ENCODE peak calls at places on chromosomes 4 and X, in five cellular contexts. D is H1, A is HepG2, H is GM12878, T is K562. M is an unnamed sample.
A peak's percentile ranks its signal among the peaks of the same experiment; 100 is the strongest.

GRCh38 chr4:169957785-169958184 is 68.4 kb downstream of the MFAP3L start:
- DNase-seq in A (no peak), T (no peak), D (no peak), H (no peak), M (no peak)

GRCh38 chr4:188372856-188373255 is 233.6 kb downstream of the TRIML1 start:
- DNase-seq in H (no peak), D (no peak), T (no peak), A (peak; percentile 25), M (peak; percentile 67)

GRCh38 chr4:128862608-128863313 is 53.3 kb downstream of the JADE1 start:
- DNase-seq in H (peak; percentile 63), A (no peak), D (no peak), T (no peak), M (no peak)

GRCh38 chr4:726235-726787 is 20.7 kb downstream of the PCGF3 start:
- DNase-seq in A (no peak), H (no peak), D (no peak), T (no peak), M (no peak)

GRCh38 chr4:87049508-87049907 is 114.7 kb downstream of the AFF1 start:
- DNase-seq in D (no peak), T (no peak), H (no peak), A (no peak), M (no peak)

GRCh38 chr4:110003401-110004187 is 90.9 kb downstream of the EGF start:
- DNase-seq in D (no peak), T (no peak), A (no peak), H (no peak), M (no peak)

GRCh38 chr4:168648929-168649328 is 152.1 kb downstream of the PALLD start:
- DNase-seq in D (no peak), T (no peak), H (no peak), A (no peak), M (no peak)

GRCh38 chr4:53644607-53645006 is 53.3 kb upstream of the LNX1 start:
- DNase-seq in T (no peak), D (no peak), A (no peak), H (no peak), M (no peak)

GRCh38 chr4:8321220-8321619 is 51.7 kb downstream of the HTRA3 start:
- DNase-seq in D (no peak), A (no peak), T (no peak), H (no peak), M (no peak)

GRCh38 chrX:150160656-150161055 is 202.5 kb upstream of the MAMLD1 start:
- DNase-seq in T (no peak), H (no peak), D (no peak), A (no peak), M (no peak)

GRCh38 chr4:19382993-19383392 is 868.7 kb upstream of the SLIT2 start:
- DNase-seq in T (no peak), D (no peak), H (no peak), A (no peak), M (no peak)

GRCh38 chrX:149121526-149121925 is 383.6 kb downstream of the IDS start:
- DNase-seq in D (no peak), A (no peak), H (no peak), T (no peak), M (no peak)

GRCh38 chr4:128468485-128468989 is 180.9 kb upstream of the PGRMC2 start:
- DNase-seq in D (no peak), A (no peak), T (no peak), H (no peak), M (no peak)

GRCh38 chr4:39889226-39889625 is 88.5 kb downstream of the PDS5A start:
- DNase-seq in D (no peak), H (no peak), A (no peak), T (no peak), M (no peak)

GRCh38 chr4:146033149-146033548 is 94.5 kb upstream of the ZNF827 start:
- DNase-seq in H (no peak), D (no peak), T (no peak), A (peak; percentile 6), M (no peak)

GRCh38 chrX:54358424-54359211 is 772 bp upstream of the WNK3 start:
- DNase-seq in H (no peak), A (no peak), T (no peak), D (peak; percentile 81), M (no peak)

GRCh38 chr4:28926156-28926555 is 1794.0 kb upstream of the PCDH7 start:
- DNase-seq in A (no peak), H (no peak), D (no peak), T (no peak), M (no peak)

GRCh38 chr4:115154826-115155225 is 41.4 kb upstream of the NDST4 start:
- DNase-seq in T (no peak), H (no peak), D (no peak), A (no peak), M (no peak)

GRCh38 chr4:52260507-52261302 is 209.6 kb downstream of the SPATA18 start:
- DNase-seq in A (no peak), H (no peak), D (no peak), T (no peak), M (no peak)

GRCh38 chr4:73740353-73740778 is at the start of gene CXCL8:
- DNase-seq in A (peak; percentile 53), D (no peak), T (peak; percentile 13), H (no peak), M (peak; percentile 76)

DNA sequence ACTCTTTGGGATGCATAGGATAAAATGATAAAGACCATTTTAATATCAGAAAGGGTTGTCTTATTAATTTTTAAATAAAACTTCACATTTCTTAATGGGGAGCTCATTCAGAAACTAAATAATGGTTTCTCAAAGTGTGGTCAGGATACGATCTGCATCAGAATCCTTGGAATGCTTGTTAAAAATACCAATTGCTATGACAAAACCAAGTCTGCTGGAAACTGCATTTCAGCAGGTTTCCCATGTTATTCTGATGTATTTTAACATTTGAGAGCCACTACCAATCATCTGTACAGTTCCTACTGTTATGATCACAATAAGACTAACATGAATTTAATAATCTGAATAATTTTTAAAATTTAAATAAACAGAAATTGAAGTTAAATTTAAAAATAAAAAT is 115.1 kb downstream of the SOWAHB start:
- DNase-seq in A (no peak), D (no peak), H (no peak), T (no peak), M (no peak)
- TF ChIP-seq CEBPB in A (no peak), D (no peak), H (no peak), T (no peak), M (no peak)

GRCh38 chr4:151864068-151864467 is 103.3 kb upstream of the GATB start:
- DNase-seq in D (no peak), H (no peak), T (no peak), A (no peak), M (no peak)
- TF ChIP-seq CTCF in D (peak; percentile 12), H (no peak), T (no peak), A (no peak), M (no peak)

GRCh38 chr4:153643406-153644016 is 40.6 kb upstream of the TLR2 start:
- DNase-seq in T (peak; percentile 57), H (peak; percentile 50), A (peak; percentile 66), D (no peak), M (peak; percentile 46)
- TF ChIP-seq YY1 in T (no peak), H (no peak), A (no peak), D (no peak), M (no peak)

DNA sequence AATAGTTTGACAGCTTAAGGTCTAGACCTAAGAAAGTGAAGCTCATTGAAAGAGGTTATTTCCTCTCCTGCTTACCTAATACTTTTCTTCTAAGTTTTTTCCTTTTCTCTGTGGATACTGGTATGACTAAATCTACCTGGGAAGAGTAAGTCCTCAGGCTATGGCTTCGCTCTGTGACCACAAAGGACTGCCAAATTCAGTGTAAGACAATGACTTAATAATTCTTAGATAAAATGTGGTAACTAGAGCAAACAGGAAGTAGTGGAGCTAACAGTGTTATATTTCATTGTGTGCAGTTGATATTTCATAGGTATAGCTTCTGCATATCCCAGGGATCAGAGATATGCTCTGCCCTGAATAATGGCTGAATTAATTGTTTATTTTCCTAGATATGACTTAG is 418.9 kb downstream of the CCSER1 start:
- DNase-seq in T (no peak), H (no peak), A (no peak), D (no peak), M (no peak)
- TF ChIP-seq CEBPB in T (no peak), H (no peak), A (no peak), D (no peak), M (no peak)

DNA sequence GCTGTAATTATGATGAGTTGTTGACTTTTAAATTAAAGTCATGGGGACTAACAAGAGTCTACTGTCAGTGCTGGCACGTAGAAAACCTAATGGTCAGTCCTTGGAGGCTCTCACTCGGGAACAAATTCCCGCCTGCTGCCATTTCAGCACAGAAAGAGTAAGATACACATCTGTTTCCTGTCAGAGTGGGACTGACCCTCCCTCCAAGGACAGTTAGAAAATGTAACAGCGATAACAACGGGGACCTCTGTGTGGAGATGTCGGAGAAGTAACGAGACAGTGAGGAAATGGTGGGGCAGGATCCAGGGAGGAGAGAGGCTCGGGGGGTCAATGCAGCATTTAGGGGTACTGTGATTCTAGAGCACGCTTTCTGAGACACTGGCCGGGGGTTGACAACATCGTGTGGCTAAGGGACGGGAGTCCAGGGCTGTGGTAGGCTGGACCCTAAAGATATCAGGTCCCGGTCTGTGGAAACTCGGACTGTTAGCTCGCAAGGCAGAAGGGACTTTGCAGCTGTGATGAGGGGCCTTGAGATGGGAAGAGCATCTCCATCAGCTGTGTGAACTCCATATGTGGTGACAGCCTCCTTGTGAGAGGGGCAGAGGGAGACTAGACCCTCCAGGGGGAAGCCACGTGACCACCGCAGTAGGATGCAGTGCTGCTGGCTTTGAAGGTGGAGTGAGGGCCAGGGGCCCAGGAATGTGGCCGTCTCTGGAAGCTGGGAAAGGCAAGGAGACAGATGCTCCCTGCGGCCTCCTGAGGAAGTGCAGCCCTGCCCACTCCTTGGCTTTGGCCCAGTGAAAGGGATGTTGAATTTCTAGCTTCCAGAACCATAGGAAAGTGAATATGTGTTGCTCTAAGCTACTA is 35.8 kb upstream of the SORCS2 start:
- DNase-seq in T (peak; percentile 50), H (no peak), D (peak; percentile 67), A (no peak), M (no peak)
- TF ChIP-seq CTCF in T (peak; percentile 49), H (peak; percentile 26), D (no peak), A (no peak), M (peak; percentile 65)

GRCh38 chr4:153113061-153113837 is 91.0 kb upstream of the TRIM2 start:
- DNase-seq in A (no peak), H (no peak), T (no peak), D (no peak), M (no peak)
- TF ChIP-seq YY1 in A (no peak), H (no peak), T (no peak), D (no peak), M (no peak)

DNA sequence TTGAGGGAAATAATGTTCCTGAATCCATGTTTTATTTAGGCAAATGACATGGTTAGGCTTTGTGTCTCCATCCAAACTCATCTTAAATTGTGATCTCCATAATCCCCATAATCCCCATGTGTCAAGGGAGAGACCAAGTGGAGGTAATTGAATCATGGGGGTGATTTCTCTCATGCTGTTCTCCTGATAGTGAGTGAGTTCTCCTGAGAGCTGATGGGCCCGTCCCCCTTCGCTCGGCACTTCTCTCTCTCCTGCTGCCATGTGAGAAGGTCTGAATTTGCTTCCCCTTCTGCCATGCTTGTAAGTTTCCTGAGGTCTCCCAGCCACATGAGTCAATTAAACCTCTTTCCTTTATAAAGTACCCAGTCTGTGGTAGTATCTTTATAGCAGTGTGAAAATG is 563.0 kb upstream of the NR3C2 start:
- DNase-seq in D (no peak), A (no peak), H (no peak), T (no peak), M (no peak)
- TF ChIP-seq CEBPB in D (no peak), A (no peak), H (no peak), T (no peak), M (no peak)

DNA sequence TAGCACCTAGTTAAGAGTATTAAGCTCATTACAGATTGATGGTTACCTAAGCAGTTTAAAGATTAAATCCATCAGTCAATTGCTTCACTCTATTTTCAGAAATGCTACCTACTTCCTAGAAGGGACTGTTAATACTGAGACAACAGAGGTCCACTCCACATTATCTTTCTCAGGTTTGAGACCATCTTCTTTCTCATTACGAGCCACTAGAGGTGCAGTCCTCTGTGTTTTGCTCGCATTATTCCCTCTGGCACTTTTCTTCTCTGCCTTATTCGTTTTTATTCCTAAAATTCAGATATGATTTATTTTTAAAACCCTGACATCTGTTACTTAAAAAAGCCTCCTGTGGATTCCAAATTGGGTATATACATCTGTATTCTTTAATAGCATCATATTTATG is 459.1 kb downstream of the FSTL5 start:
- DNase-seq in H (no peak), D (no peak), T (no peak), A (no peak), M (no peak)
- TF ChIP-seq CTCF in H (no peak), D (no peak), T (no peak), A (no peak), M (no peak)